ENCODE peak calls at places on chromosomes 5 and 9, in four cellular contexts. One of them, this sample, is unnamed.

GRCh38 chr5:45089870-45090269 is 281.1 kb downstream of the MRPS30 start:
- DNase-seq in cardiac muscle cell: no peak
- DNase-seq in T-cell: no peak
- DNase-seq in sigmoid colon: no peak
- DNase-seq in this sample: no peak

GRCh38 chr5:83711982-83712601 is 8.6 kb downstream of the HAPLN1 start:
- DNase-seq in T-cell: no peak
- DNase-seq in sigmoid colon: no peak
- DNase-seq in cardiac muscle cell: peak
- DNase-seq in this sample: no peak

GRCh38 chr9:36325081-36325828 is 67.0 kb upstream of the GNE start:
- DNase-seq in cardiac muscle cell: no peak
- DNase-seq in sigmoid colon: peak
- DNase-seq in T-cell: no peak
- DNase-seq in this sample: no peak

GRCh38 chr5:5424736-5425135 is 2.3 kb downstream of the ICE1 start:
- DNase-seq in sigmoid colon: no peak
- DNase-seq in T-cell: no peak
- DNase-seq in cardiac muscle cell: no peak
- DNase-seq in this sample: no peak

GRCh38 chr9:133188006-133188842 is 20.8 kb downstream of the OBP2B start:
- DNase-seq in T-cell: no peak
- DNase-seq in cardiac muscle cell: peak
- DNase-seq in sigmoid colon: peak
- DNase-seq in this sample: peak

GRCh38 chr5:73596705-73597328 is 29.2 kb upstream of the ARHGEF28 start:
- DNase-seq in sigmoid colon: no peak
- DNase-seq in cardiac muscle cell: peak
- DNase-seq in T-cell: no peak
- DNase-seq in this sample: no peak

GRCh38 chr9:134928796-134929559 is 11.3 kb upstream of the FCN1 start:
- DNase-seq in sigmoid colon: peak
- DNase-seq in cardiac muscle cell: no peak
- DNase-seq in T-cell: no peak
- DNase-seq in this sample: no peak

GRCh38 chr5:33049298-33049697 is 338.2 kb downstream of the NPR3 start:
- DNase-seq in cardiac muscle cell: no peak
- DNase-seq in sigmoid colon: no peak
- DNase-seq in T-cell: no peak
- DNase-seq in this sample: no peak

GRCh38 chr9:95511232-95511951 is 5.4 kb downstream of the PTCH1 start:
- DNase-seq in T-cell: peak
- DNase-seq in cardiac muscle cell: peak
- DNase-seq in sigmoid colon: peak
- DNase-seq in this sample: peak

GRCh38 chr5:158821321-158821720 is 278.4 kb downstream of the EBF1 start:
- DNase-seq in cardiac muscle cell: no peak
- DNase-seq in sigmoid colon: no peak
- DNase-seq in T-cell: no peak
- DNase-seq in this sample: no peak

GRCh38 chr5:83844320-83845068 is 123.8 kb upstream of the HAPLN1 start:
- DNase-seq in sigmoid colon: no peak
- DNase-seq in T-cell: no peak
- DNase-seq in cardiac muscle cell: no peak
- DNase-seq in this sample: no peak

GRCh38 chr5:151503999-151504398 is 56.6 kb downstream of the SLC36A1 start:
- DNase-seq in cardiac muscle cell: no peak
- DNase-seq in T-cell: no peak
- DNase-seq in sigmoid colon: no peak
- DNase-seq in this sample: no peak

GRCh38 chr9:5587024-5587423 is 41.9 kb upstream of the RIC1 start:
- DNase-seq in sigmoid colon: no peak
- DNase-seq in cardiac muscle cell: no peak
- DNase-seq in T-cell: no peak
- DNase-seq in this sample: no peak

GRCh38 chr5:1910081-1910760 is 27.5 kb upstream of the IRX4 start:
- DNase-seq in sigmoid colon: peak
- DNase-seq in T-cell: no peak
- DNase-seq in cardiac muscle cell: no peak
- DNase-seq in this sample: peak

GRCh38 chr5:56837956-56838355 is 22.6 kb downstream of the MAP3K1 start:
- DNase-seq in cardiac muscle cell: no peak
- DNase-seq in T-cell: no peak
- DNase-seq in sigmoid colon: no peak
- DNase-seq in this sample: no peak

GRCh38 chr5:147874910-147875367 is 3.6 kb upstream of the SCGB3A2 start:
- DNase-seq in sigmoid colon: no peak
- DNase-seq in cardiac muscle cell: no peak
- DNase-seq in T-cell: no peak
- DNase-seq in this sample: no peak

GRCh38 chr9:107437716-107438115 is 51.9 kb downstream of the KLF4 start:
- DNase-seq in sigmoid colon: no peak
- DNase-seq in cardiac muscle cell: no peak
- DNase-seq in T-cell: no peak
- DNase-seq in this sample: no peak

GRCh38 chr5:181052928-181053759 is 13.1 kb downstream of the BTNL9 start:
- DNase-seq in T-cell: no peak
- DNase-seq in cardiac muscle cell: peak
- DNase-seq in sigmoid colon: no peak
- DNase-seq in this sample: no peak

GRCh38 chr9:132752877-132753592 is 82.8 kb downstream of the GTF3C4 start:
- DNase-seq in sigmoid colon: peak
- DNase-seq in T-cell: no peak
- DNase-seq in cardiac muscle cell: no peak
- DNase-seq in this sample: no peak